ENCODE peak calls at places on chromosomes 2 and 18, in ten cellular contexts. Q is fibroblast of lung, X is PC-3, F is PC-9, B is astrocyte, T is neural progenitor cell, N is mammary epithelial cell, K is HCT116, L is GM12878, G is hepatocyte. W is an unnamed sample.

GRCh38 chr18:75364512-75364911 is 63.0 kb downstream of the SMIM21 start:
- DNase-seq in Q (no peak), X (no peak), F (no peak), B (no peak), T (no peak), N (no peak), K (no peak), L (no peak), G (no peak), W (no peak)

GRCh38 chr2:181240844-181241243 is 216.3 kb upstream of the ITGA4 start:
- DNase-seq in Q (no peak), X (no peak), F (no peak), B (no peak), T (no peak), N (no peak), K (no peak), L (no peak), G (no peak), W (no peak)

GRCh38 chr2:231708050-231708772 is at the start of gene PTMA:
- DNase-seq in Q (peak; percentile 100), X (peak; percentile 99), F (peak; percentile 99), B (peak; percentile 99), T (peak; percentile 100), N (peak; percentile 99), K (peak; percentile 99), L (peak; percentile 98), G (peak; percentile 100), W (peak; percentile 100)

GRCh38 chr2:215401896-215402379 is 33.9 kb downstream of the FN1 start:
- DNase-seq in Q (peak; percentile 98), X (peak; percentile 78), F (no peak), B (peak; percentile 98), T (no peak), N (peak; percentile 81), K (no peak), L (no peak), G (no peak), W (peak; percentile 82)

GRCh38 chr2:215171151-215171550 is 32.7 kb upstream of the ABCA12 start:
- DNase-seq in Q (peak; percentile 44), X (peak; percentile 53), F (no peak), B (peak; percentile 23), T (no peak), N (peak; percentile 19), K (no peak), L (peak; percentile 26), G (no peak), W (peak; percentile 36)

GRCh38 chr18:38115201-38115600 is 549.6 kb upstream of the CELF4 start:
- DNase-seq in Q (no peak), X (no peak), F (no peak), B (no peak), T (no peak), N (no peak), K (no peak), L (no peak), G (no peak), W (no peak)

GRCh38 chr2:193778293-193778692 is 1583.6 kb upstream of the TMEFF2 start:
- DNase-seq in Q (no peak), X (no peak), F (no peak), B (no peak), T (no peak), N (no peak), K (no peak), L (no peak), G (no peak), W (no peak)

GRCh38 chr18:35138773-35139172 is 97.6 kb downstream of the MAPRE2 start:
- DNase-seq in Q (no peak), X (no peak), F (no peak), B (no peak), T (no peak), N (no peak), K (no peak), L (no peak), G (no peak), W (no peak)

GRCh38 chr2:55048514-55048924 is 1.7 kb downstream of the RTN4 start:
- DNase-seq in Q (peak; percentile 43), X (peak; percentile 47), F (no peak), B (no peak), T (no peak), N (peak; percentile 35), K (peak; percentile 27), L (no peak), G (peak; percentile 52), W (peak; percentile 71)

GRCh38 chr2:74510272-74510671 is 2.8 kb upstream of the PCGF1 start:
- DNase-seq in Q (no peak), X (no peak), F (no peak), B (no peak), T (no peak), N (no peak), K (no peak), L (no peak), G (no peak), W (no peak)
- TF ChIP-seq EZH2 in Q (no peak), X (no peak), F (no peak), B (no peak), T (no peak), N (no peak), K (no peak), L (no peak), G (no peak), W (no peak)

DNA sequence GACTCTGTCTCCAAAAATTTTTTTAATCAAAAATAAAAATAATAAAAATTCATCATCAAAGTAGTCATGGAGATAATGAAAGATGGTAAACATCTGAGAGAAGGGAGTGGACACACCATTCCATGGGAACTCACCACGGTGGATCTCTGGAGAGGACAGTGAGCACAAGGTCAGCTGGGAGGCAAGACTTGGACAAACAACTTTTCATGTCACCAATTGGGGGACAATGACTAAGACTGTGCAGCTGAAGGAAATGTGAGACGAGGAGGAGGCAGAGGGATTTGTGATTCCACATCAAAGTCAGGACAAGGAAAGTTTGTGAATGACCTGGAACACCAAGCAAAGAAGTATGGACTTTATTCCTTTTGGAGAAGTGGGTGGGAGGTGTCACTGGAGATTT is 121.0 kb upstream of the SH3BP4 start:
- DNase-seq in Q (no peak), X (no peak), F (no peak), B (no peak), T (no peak), N (no peak), K (no peak), L (no peak), G (no peak), W (no peak)
- H3K4me1 ChIP-seq in Q (no peaks in the 10 kb centered on the region), X (peaks cover 6% of the 10 kb centered on the region), F (peaks cover 34% of the 10 kb centered on the region), B (no peaks in the 10 kb centered on the region), T (no peaks in the 10 kb centered on the region), N (peaks cover 9% of the 10 kb centered on the region), K (no peaks in the 10 kb centered on the region), L (no peaks in the 10 kb centered on the region), G (no peaks in the 10 kb centered on the region), W (no peaks in the 10 kb centered on the region)

GRCh38 chr2:38074775-38075435 is 1.0 kb downstream of the CYP1B1 start:
- DNase-seq in Q (peak; percentile 73), X (peak; percentile 39), F (peak; percentile 47), B (peak; percentile 58), T (peak; percentile 87), N (no peak), K (no peak), L (no peak), G (peak; percentile 60), W (peak; percentile 64)

GRCh38 chr2:38076710-38077430 is 919 bp upstream of the CYP1B1 start:
- DNase-seq in Q (peak; percentile 92), X (peak; percentile 84), F (peak; percentile 94), B (peak; percentile 91), T (peak; percentile 82), N (peak; percentile 84), K (peak; percentile 48), L (no peak), G (peak; percentile 93), W (peak; percentile 98)

GRCh38 chr2:38074047-38074774 is 1.7 kb downstream of the CYP1B1 start:
- DNase-seq in Q (peak; percentile 37), X (peak; percentile 22), F (peak; percentile 34), B (no peak), T (peak; percentile 55), N (no peak), K (no peak), L (no peak), G (no peak), W (no peak)

GRCh38 chr2:38076250-38076709 is 329 bp upstream of the CYP1B1 start:
- DNase-seq in Q (peak; percentile 82), X (peak; percentile 74), F (no peak), B (peak; percentile 78), T (peak; percentile 92), N (peak; percentile 77), K (peak; percentile 61), L (no peak), G (peak; percentile 88), W (peak; percentile 94)

GRCh38 chr2:38075436-38076249 is at the start of gene CYP1B1:
- DNase-seq in Q (peak; percentile 47), X (no peak), F (no peak), B (peak; percentile 36), T (peak; percentile 29), N (peak; percentile 11), K (no peak), L (no peak), G (no peak), W (peak; percentile 61)
- TF ChIP-seq EZH2 in Q (no peak), X (no peak), F (no peak), B (no peak), T (peak; percentile 51), N (no peak), K (no peak), L (no peak), G (no peak), W (no peak)

DNA sequence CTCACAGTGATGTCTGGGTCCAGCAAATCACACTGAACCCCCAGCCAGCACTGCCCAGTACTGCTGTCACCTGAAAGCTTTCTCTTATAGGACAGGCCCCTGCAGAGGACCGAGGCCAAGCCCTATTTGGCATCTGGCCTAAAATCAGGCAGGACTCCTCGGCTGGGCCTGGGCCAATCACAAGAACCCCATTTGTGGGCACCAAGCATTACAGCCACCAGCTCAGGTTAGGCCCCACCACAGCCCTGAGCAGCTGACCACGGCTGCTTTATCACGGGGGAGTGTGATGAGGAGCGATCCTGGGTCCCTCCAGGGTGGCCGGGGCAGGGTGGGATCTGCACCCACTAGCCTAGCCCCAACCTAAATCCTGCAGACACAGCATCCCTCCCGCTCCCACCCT is 8.2 kb downstream of the BIN1 start:
- DNase-seq in Q (no peak), X (no peak), F (no peak), B (no peak), T (no peak), N (no peak), K (no peak), L (no peak), G (no peak), W (no peak)
- H3K4me1 ChIP-seq in Q (peaks cover 8% of the 10 kb centered on the region), X (peaks cover 35% of the 10 kb centered on the region), F (peaks cover 62% of the 10 kb centered on the region), B (peaks cover 25% of the 10 kb centered on the region), T (peaks cover 33% of the 10 kb centered on the region), N (peaks cover 7% of the 10 kb centered on the region), K (peaks cover 27% of the 10 kb centered on the region), L (no peaks in the 10 kb centered on the region), G (peaks cover 92% of the 10 kb centered on the region), W (peaks cover 22% of the 10 kb centered on the region)

GRCh38 chr2:201949036-201950012 is 84.3 kb upstream of the FZD7 start:
- DNase-seq in Q (peak; percentile 63), X (no peak), F (no peak), B (no peak), T (peak; percentile 48), N (no peak), K (no peak), L (no peak), G (no peak), W (no peak)
- TF ChIP-seq EZH2 in Q (no peak), X (no peak), F (no peak), B (no peak), T (no peak), N (no peak), K (no peak), L (no peak), G (no peak), W (no peak)

W was measured in GM23248.